ENCODE peak calls at places on chromosomes 16 and 17, in seven cellular contexts. One of them, this sample, is unnamed.

GRCh38 chr17:1943432-1943802 is 81.7 kb downstream of the RTN4RL1 start:
- DNase-seq in GM23338: no peak
- DNase-seq in astrocyte: no peak
- DNase-seq in mammary epithelial cell: no peak
- DNase-seq in fibroblast of lung: no peak
- DNase-seq in H1: no peak
- DNase-seq in hepatocyte: no peak
- DNase-seq in this sample: no peak

GRCh38 chr17:13475574-13476223 is 126.0 kb downstream of the HS3ST3A1 start:
- DNase-seq in GM23338: no peak
- DNase-seq in astrocyte: no peak
- DNase-seq in fibroblast of lung: no peak
- DNase-seq in H1: no peak
- DNase-seq in mammary epithelial cell: no peak
- DNase-seq in hepatocyte: no peak
- DNase-seq in this sample: no peak

GRCh38 chr16:66923866-66924265 is 1.5 kb downstream of the RRAD start:
- DNase-seq in hepatocyte: no peak
- DNase-seq in fibroblast of lung: no peak
- DNase-seq in mammary epithelial cell: no peak
- DNase-seq in H1: no peak
- DNase-seq in astrocyte: no peak
- DNase-seq in GM23338: no peak
- DNase-seq in this sample: no peak

GRCh38 chr17:15409721-15410247 is 57.6 kb downstream of the CDRT4 start:
- DNase-seq in fibroblast of lung: peak
- DNase-seq in astrocyte: peak
- DNase-seq in mammary epithelial cell: peak
- DNase-seq in H1: no peak
- DNase-seq in hepatocyte: no peak
- DNase-seq in GM23338: no peak
- DNase-seq in this sample: peak

GRCh38 chr17:75343007-75343406 is 53.8 kb upstream of the SLC25A19 start:
- DNase-seq in GM23338: no peak
- DNase-seq in fibroblast of lung: no peak
- DNase-seq in mammary epithelial cell: no peak
- DNase-seq in astrocyte: no peak
- DNase-seq in hepatocyte: no peak
- DNase-seq in H1: no peak
- DNase-seq in this sample: no peak

GRCh38 chr17:16477255-16477654 is 14.7 kb downstream of the LRRC75A start:
- DNase-seq in fibroblast of lung: peak
- DNase-seq in GM23338: no peak
- DNase-seq in hepatocyte: peak
- DNase-seq in mammary epithelial cell: peak
- DNase-seq in H1: no peak
- DNase-seq in astrocyte: peak
- DNase-seq in this sample: no peak

GRCh38 chr16:89049484-89050118 is 44.1 kb upstream of the ACSF3 start:
- DNase-seq in astrocyte: no peak
- DNase-seq in fibroblast of lung: no peak
- DNase-seq in GM23338: no peak
- DNase-seq in H1: no peak
- DNase-seq in hepatocyte: peak
- DNase-seq in mammary epithelial cell: no peak
- DNase-seq in this sample: no peak

GRCh38 chr17:67253379-67253778 is 8.4 kb upstream of the HELZ start:
- DNase-seq in fibroblast of lung: peak
- DNase-seq in hepatocyte: no peak
- DNase-seq in GM23338: no peak
- DNase-seq in astrocyte: no peak
- DNase-seq in mammary epithelial cell: peak
- DNase-seq in H1: no peak
- DNase-seq in this sample: peak

GRCh38 chr16:2761886-2762583 is 9.6 kb downstream of the SRRM2 start:
- DNase-seq in astrocyte: no peak
- DNase-seq in H1: no peak
- DNase-seq in GM23338: no peak
- DNase-seq in hepatocyte: no peak
- DNase-seq in mammary epithelial cell: no peak
- DNase-seq in fibroblast of lung: no peak
- DNase-seq in this sample: no peak

GRCh38 chr16:49075709-49076108 is 205.9 kb downstream of the CBLN1 start:
- DNase-seq in GM23338: no peak
- DNase-seq in hepatocyte: no peak
- DNase-seq in mammary epithelial cell: no peak
- DNase-seq in H1: no peak
- DNase-seq in astrocyte: no peak
- DNase-seq in fibroblast of lung: no peak
- DNase-seq in this sample: no peak

GRCh38 chr16:12155235-12155634 is 178.7 kb downstream of the SNX29 start:
- DNase-seq in hepatocyte: no peak
- DNase-seq in H1: no peak
- DNase-seq in fibroblast of lung: no peak
- DNase-seq in mammary epithelial cell: no peak
- DNase-seq in GM23338: no peak
- DNase-seq in astrocyte: no peak
- DNase-seq in this sample: no peak

GRCh38 chr17:31524926-31525800 is 133.7 kb downstream of the RAB11FIP4 start:
- DNase-seq in hepatocyte: peak
- DNase-seq in astrocyte: peak
- DNase-seq in fibroblast of lung: peak
- DNase-seq in mammary epithelial cell: peak
- DNase-seq in GM23338: peak
- DNase-seq in H1: peak
- DNase-seq in this sample: peak

GRCh38 chr17:9228408-9229159 is 207.3 kb downstream of the NTN1 start:
- DNase-seq in hepatocyte: peak
- DNase-seq in GM23338: no peak
- DNase-seq in mammary epithelial cell: peak
- DNase-seq in fibroblast of lung: peak
- DNase-seq in H1: no peak
- DNase-seq in astrocyte: peak
- DNase-seq in this sample: no peak

GRCh38 chr17:58400826-58401225 is 16.5 kb downstream of the RNF43 start:
- DNase-seq in H1: no peak
- DNase-seq in hepatocyte: no peak
- DNase-seq in fibroblast of lung: no peak
- DNase-seq in astrocyte: no peak
- DNase-seq in GM23338: no peak
- DNase-seq in mammary epithelial cell: no peak
- DNase-seq in this sample: no peak

GRCh38 chr17:68020451-68020779 is 15.1 kb upstream of the KPNA2 start:
- DNase-seq in mammary epithelial cell: no peak
- DNase-seq in H1: no peak
- DNase-seq in GM23338: no peak
- DNase-seq in fibroblast of lung: no peak
- DNase-seq in astrocyte: no peak
- DNase-seq in hepatocyte: no peak
- DNase-seq in this sample: no peak

GRCh38 chr16:66223176-66223780 is 143.2 kb upstream of the CDH5 start:
- DNase-seq in H1: no peak
- DNase-seq in astrocyte: peak
- DNase-seq in hepatocyte: no peak
- DNase-seq in GM23338: no peak
- DNase-seq in mammary epithelial cell: no peak
- DNase-seq in fibroblast of lung: peak
- DNase-seq in this sample: no peak

GRCh38 chr17:14971054-14971453 is 294.1 kb downstream of the PMP22 start:
- DNase-seq in GM23338: no peak
- DNase-seq in hepatocyte: no peak
- DNase-seq in fibroblast of lung: no peak
- DNase-seq in mammary epithelial cell: no peak
- DNase-seq in astrocyte: no peak
- DNase-seq in H1: no peak
- DNase-seq in this sample: no peak

GRCh38 chr17:38868095-38868967 is 1.5 kb upstream of the LASP1 start:
- DNase-seq in astrocyte: peak
- DNase-seq in hepatocyte: peak
- DNase-seq in H1: no peak
- DNase-seq in fibroblast of lung: peak
- DNase-seq in mammary epithelial cell: no peak
- DNase-seq in GM23338: peak
- DNase-seq in this sample: no peak

GRCh38 chr17:78562734-78563133 is 14.5 kb downstream of the DNAH17 start:
- DNase-seq in GM23338: no peak
- DNase-seq in H1: no peak
- DNase-seq in hepatocyte: no peak
- DNase-seq in mammary epithelial cell: no peak
- DNase-seq in fibroblast of lung: no peak
- DNase-seq in astrocyte: no peak
- DNase-seq in this sample: no peak

GRCh38 chr17:10624966-10625365 is 32.1 kb downstream of the MYH3 start:
- DNase-seq in astrocyte: no peak
- DNase-seq in GM23338: no peak
- DNase-seq in hepatocyte: no peak
- DNase-seq in mammary epithelial cell: no peak
- DNase-seq in H1: no peak
- DNase-seq in fibroblast of lung: no peak
- DNase-seq in this sample: no peak

DNA sequence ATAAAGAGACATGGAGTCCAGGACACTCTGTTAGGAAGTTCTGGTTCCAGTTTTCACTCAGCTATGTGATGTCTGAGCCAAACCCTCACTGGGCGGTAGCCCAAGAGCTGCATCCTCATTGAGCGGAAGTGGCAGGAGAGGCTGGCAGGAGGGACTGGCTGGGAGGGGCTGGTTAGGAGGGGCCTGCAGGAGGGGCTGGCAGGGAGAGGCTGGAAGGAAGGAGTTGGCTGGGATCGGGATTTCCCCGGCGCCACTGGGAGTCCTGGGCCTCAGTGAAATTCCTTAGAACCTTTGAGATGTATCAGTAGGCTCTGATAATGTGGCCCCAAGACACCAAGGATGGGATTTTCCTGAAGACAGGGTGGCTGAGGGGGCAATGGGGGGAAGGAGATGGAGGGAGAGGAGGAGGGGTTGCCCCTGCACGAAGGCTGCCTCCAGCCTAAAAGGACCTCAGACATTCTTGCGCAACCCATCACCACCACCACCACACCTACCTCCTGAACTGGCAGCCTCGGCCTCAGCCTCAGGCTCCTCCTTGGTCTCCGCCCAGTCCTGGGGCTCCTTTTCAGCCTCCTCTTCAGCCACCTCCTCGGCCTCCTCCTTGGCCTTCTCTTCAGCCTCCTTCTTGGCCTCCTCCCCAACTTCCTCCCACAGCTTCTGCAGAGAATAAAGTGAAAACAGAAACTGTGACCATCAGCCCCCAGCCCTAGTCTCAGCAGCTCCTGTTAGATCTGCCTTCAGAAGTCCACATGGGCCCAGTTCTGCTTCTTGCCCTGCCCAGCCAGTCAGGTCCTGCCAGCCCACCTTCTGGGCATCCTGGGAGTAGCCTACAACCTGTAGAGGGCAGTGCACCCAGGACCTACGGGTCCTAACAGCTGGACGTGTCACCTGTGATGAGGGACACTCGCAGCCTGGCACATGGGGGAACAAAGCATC is 31.7 kb downstream of the CNGB1 start:
- DNase-seq in H1: no peak
- DNase-seq in fibroblast of lung: peak
- DNase-seq in hepatocyte: peak
- DNase-seq in astrocyte: peak
- DNase-seq in GM23338: no peak
- DNase-seq in mammary epithelial cell: peak
- DNase-seq in this sample: peak
- TF ChIP-seq CTCF in H1: peak
- TF ChIP-seq CTCF in fibroblast of lung: peak
- TF ChIP-seq CTCF in hepatocyte: no peak
- TF ChIP-seq CTCF in astrocyte: no peak
- TF ChIP-seq CTCF in GM23338: peak
- TF ChIP-seq CTCF in mammary epithelial cell: peak
- TF ChIP-seq CTCF in this sample: peak

GRCh38 chr17:79790805-79791353 is 6.0 kb downstream of the CBX8 start:
- DNase-seq in astrocyte: no peak
- DNase-seq in hepatocyte: no peak
- DNase-seq in fibroblast of lung: no peak
- DNase-seq in mammary epithelial cell: no peak
- DNase-seq in GM23338: peak
- DNase-seq in H1: no peak
- DNase-seq in this sample: no peak
- TF ChIP-seq EZH2 in astrocyte: peak
- TF ChIP-seq EZH2 in hepatocyte: no peak
- TF ChIP-seq EZH2 in fibroblast of lung: peak
- TF ChIP-seq EZH2 in mammary epithelial cell: peak
- TF ChIP-seq EZH2 in GM23338: no peak
- TF ChIP-seq EZH2 in H1: no peak
- TF ChIP-seq EZH2 in this sample: peak

GRCh38 chr17:37292429-37293139 is 83.2 kb upstream of the C17orf78 start:
- DNase-seq in fibroblast of lung: no peak
- DNase-seq in H1: no peak
- DNase-seq in mammary epithelial cell: no peak
- DNase-seq in hepatocyte: no peak
- DNase-seq in astrocyte: no peak
- DNase-seq in GM23338: no peak
- DNase-seq in this sample: no peak
- TF ChIP-seq CTCF in fibroblast of lung: no peak
- TF ChIP-seq CTCF in H1: no peak
- TF ChIP-seq CTCF in mammary epithelial cell: no peak
- TF ChIP-seq CTCF in hepatocyte: no peak
- TF ChIP-seq CTCF in astrocyte: no peak
- TF ChIP-seq CTCF in GM23338: no peak
- TF ChIP-seq CTCF in this sample: no peak

DNA sequence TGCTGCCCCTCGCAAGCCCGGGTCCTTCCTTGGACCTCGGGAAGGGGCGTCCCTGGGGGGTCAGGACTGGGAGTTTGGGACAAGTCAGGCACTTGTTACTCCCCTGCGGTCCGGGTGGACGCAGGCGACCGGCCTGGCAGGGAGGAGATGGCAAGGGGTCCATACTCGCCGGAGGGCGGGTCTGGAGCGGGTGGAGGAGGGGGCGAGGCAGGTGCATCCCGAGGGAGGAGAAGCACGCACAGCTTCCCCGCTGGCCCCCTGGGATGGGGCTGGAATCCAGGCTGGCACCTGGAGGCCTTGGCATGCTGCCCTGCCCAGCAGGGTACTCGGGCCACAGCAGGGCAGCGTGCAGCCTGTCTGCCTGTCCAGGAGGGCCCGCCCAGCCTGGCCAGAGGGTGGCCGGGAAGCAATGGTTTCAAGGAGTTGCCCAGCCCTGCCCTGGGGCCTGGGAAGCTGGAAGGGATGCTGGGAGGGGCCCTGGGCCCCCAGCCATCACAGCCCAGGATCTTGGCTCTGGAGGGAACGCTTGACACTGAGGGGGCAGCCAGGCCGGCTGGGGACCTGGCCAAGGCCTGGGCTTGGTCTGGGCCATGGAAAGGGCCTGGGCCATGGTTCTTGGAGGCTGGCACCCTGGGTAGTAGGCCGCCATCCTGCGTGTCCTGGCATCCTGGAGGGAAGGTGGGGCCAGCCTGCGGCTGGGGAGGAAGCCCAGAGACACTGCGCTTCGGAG is 1.0 kb downstream of the GLIS2 start:
- DNase-seq in fibroblast of lung: no peak
- DNase-seq in astrocyte: no peak
- DNase-seq in mammary epithelial cell: peak
- DNase-seq in hepatocyte: peak
- DNase-seq in GM23338: no peak
- DNase-seq in H1: no peak
- DNase-seq in this sample: no peak
- TF ChIP-seq EZH2 in fibroblast of lung: no peak
- TF ChIP-seq EZH2 in astrocyte: no peak
- TF ChIP-seq EZH2 in mammary epithelial cell: no peak
- TF ChIP-seq EZH2 in hepatocyte: no peak
- TF ChIP-seq EZH2 in GM23338: no peak
- TF ChIP-seq EZH2 in H1: no peak
- TF ChIP-seq EZH2 in this sample: no peak